ENCODE peak calls at places on chromosomes 4 and X, in five cellular contexts. F is coronary artery, J is kidney epithelial cell, P is brain microvascular endothelial cell, U is foreskin keratinocyte. G is an unnamed sample.

GRCh38 chrX:40205471-40205870 is 107.7 kb upstream of the BCOR start:
- DNase-seq in P (no peak), J (no peak), F (no peak), U (peak; percentile 6), G (no peak)

GRCh38 chrX:10095698-10096432 is 60.9 kb upstream of the CLCN4 start:
- DNase-seq in J (no peak), U (no peak), P (no peak), F (no peak), G (no peak)

GRCh38 chr4:133581971-133582619 is 433.0 kb downstream of the PCDH10 start:
- DNase-seq in U (no peak), P (no peak), F (no peak), J (no peak), G (peak; percentile 74)

GRCh38 chr4:106624674-106625073 is 256.1 kb upstream of the GIMD1 start:
- DNase-seq in J (no peak), P (no peak), U (no peak), F (no peak), G (no peak)

GRCh38 chrX:139739138-139739537 is 31.2 kb upstream of the MCF2 start:
- DNase-seq in J (peak; percentile 12), F (no peak), U (peak; percentile 50), P (peak; percentile 29), G (peak; percentile 65)

GRCh38 chrX:30821116-30821515 is 67.9 kb downstream of the TAB3 start:
- DNase-seq in U (no peak), J (no peak), F (no peak), P (no peak), G (no peak)

GRCh38 chr4:53346920-53347852 is 18.7 kb downstream of the SCFD2 start:
- DNase-seq in J (no peak), F (no peak), U (peak; percentile 86), P (peak; percentile 9), G (peak; percentile 32)

GRCh38 chr4:76156635-76157034 is 8.4 kb upstream of the NUP54 start:
- DNase-seq in J (no peak), U (peak; percentile 31), P (no peak), F (no peak), G (no peak)

GRCh38 chr4:150818129-150818528 is 197.0 kb downstream of the LRBA start:
- DNase-seq in J (no peak), F (no peak), U (no peak), P (no peak), G (no peak)

GRCh38 chr4:105895324-105895608 is at the start of gene NPNT:
- DNase-seq in P (no peak), J (no peak), U (peak; percentile 3), F (peak; percentile 73), G (no peak)

GRCh38 chr4:100986360-100986868 is 360.9 kb downstream of the PPP3CA start:
- DNase-seq in P (peak; percentile 7), F (no peak), U (no peak), J (peak; percentile 10), G (peak; percentile 32)

DNA sequence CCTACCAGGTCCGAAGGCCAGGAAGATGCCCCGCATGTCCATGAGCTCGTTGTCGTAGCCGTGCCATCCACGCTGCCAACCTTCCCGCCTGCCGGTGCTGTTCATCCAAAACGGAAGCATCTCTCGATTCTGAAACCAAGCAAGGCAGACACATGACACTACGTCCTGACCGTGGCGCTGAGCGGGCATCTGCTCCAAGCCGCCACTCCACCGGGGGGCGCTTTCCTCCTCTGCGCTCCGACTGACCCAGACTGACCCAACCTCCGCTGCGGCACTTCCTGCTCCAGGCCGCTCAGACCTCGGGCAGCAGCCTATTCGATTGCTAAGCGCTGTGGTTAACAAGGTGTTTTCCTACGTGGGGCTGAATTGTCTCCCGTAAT is 120.4 kb downstream of the ENPP6 start:
- DNase-seq in U (no peak), P (no peak), J (no peak), F (no peak), G (no peak)
- TF ChIP-seq CTCF in U (peak; percentile 42), P (peak; percentile 9), J (peak; percentile 14), F (no peak), G (no peak)

DNA sequence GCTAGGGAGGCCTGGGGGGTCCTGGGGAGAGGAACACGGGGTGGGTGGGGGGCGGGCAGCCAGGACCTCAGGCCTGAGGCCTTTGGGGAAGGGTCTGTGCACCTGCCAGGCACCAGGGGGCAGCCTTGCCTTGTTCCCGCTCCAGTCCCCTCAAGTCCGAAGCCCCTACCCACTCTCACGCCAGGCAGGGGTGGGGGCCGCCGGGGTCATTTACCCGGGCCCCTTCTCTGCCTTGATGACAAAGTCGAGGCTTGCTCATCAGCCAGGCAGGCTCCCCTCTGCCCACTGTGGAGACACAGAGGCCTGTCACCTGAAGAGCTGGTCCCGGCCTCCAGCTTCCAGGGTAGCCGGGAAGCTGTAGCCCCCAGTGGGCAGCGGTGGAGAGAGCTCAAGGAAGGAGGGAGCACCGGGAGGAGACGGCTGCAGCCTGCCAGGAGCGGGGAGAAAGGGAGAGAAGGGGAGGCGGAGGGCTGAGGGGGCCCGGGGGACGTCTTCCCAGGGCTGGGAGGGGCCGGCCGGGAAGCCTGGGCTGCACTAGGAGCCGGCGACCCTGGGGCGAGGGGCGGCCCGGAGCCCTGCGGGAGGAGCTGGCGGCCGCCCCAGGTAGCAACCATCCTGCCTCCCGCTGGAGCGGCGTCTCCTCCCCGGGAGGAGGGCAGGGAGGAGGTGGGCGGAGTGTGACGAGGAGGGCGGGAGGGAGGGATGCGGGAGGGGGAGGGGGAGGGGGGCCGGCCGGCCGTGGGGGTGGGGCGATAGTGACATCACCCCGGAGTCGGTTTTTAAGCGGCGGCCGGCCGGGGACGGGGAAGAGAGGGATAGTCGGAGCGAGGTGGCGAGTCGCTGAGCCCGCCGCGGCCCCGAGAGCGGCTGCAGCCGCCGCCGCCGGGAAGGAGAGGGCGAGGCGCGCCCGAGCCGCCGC is at the start of gene SLC6A8:
- DNase-seq in P (peak; percentile 19), F (no peak), J (no peak), U (no peak), G (peak; percentile 41)
- TF ChIP-seq CTCF in P (peak; percentile 42), F (no peak), J (peak; percentile 44), U (no peak), G (peak; percentile 48)

GRCh38 chr4:7151668-7152227 is 40.6 kb upstream of the SORCS2 start:
- DNase-seq in U (no peak), F (no peak), J (no peak), P (no peak), G (no peak)
- TF ChIP-seq CTCF in U (peak; percentile 61), F (no peak), J (no peak), P (peak; percentile 22), G (no peak)

GRCh38 chr4:177033130-177033529 is 240.4 kb upstream of the VEGFC start:
- DNase-seq in F (no peak), U (no peak), J (no peak), P (no peak), G (no peak)
- TF ChIP-seq CTCF in F (no peak), U (peak; percentile 23), J (peak; percentile 10), P (peak; percentile 53), G (peak; percentile 28)

G was measured in astrocyte of the spinal cord.